ENCODE peak calls at places on chromosomes 12 and 14, in six cellular contexts. C is A549, R is fibroblast of lung, Z is esophagus squamous epithelium, K is mammary epithelial cell, O is GM23338. U is an unnamed sample.

GRCh38 chr12:42130670-42131402 is 13.8 kb downstream of the GXYLT1 start:
- DNase-seq in C (no peak), R (peak), Z (no peak), K (peak), O (no peak), U (no peak)

GRCh38 chr14:36658091-36659009 is 3.3 kb upstream of the PAX9 start:
- DNase-seq in C (no peak), R (no peak), Z (no peak), K (no peak), O (peak), U (no peak)

GRCh38 chr12:81329088-81329487 is 251.2 kb downstream of the ACSS3 start:
- DNase-seq in C (peak), R (peak), Z (no peak), K (peak), O (peak), U (no peak)

GRCh38 chr14:97924922-97925613 is 1127.9 kb downstream of the VRK1 start:
- DNase-seq in C (no peak), R (no peak), Z (no peak), K (no peak), O (no peak), U (no peak)

GRCh38 chr14:31277085-31277484 is 69.5 kb upstream of the HECTD1 start:
- DNase-seq in C (no peak), R (no peak), Z (no peak), K (no peak), O (no peak), U (no peak)

GRCh38 chr12:52636189-52636588 is 15.8 kb downstream of the KRT2 start:
- DNase-seq in C (no peak), R (no peak), Z (no peak), K (no peak), O (no peak), U (no peak)

GRCh38 chr12:49018282-49019119 is at the start of gene PRKAG1:
- DNase-seq in C (peak), R (peak), Z (peak), K (peak), O (peak), U (peak)

GRCh38 chr14:77457115-77457521 is 283 bp downstream of the VIPAS39 start:
- DNase-seq in C (no peak), R (no peak), Z (no peak), K (no peak), O (no peak), U (peak)

GRCh38 chr14:100660498-100661339 is 66.0 kb upstream of the DLK1 start:
- DNase-seq in C (no peak), R (peak), Z (no peak), K (peak), O (no peak), U (no peak)

GRCh38 chr12:93979189-93979588 is 169.2 kb upstream of the PLXNC1 start:
- DNase-seq in C (peak), R (peak), Z (no peak), K (peak), O (peak), U (no peak)

GRCh38 chr12:112602150-112602549 is 183.4 kb downstream of the PTPN11 start:
- DNase-seq in C (no peak), R (no peak), Z (no peak), K (no peak), O (peak), U (no peak)

GRCh38 chr12:132524405-132524804 is 34.5 kb downstream of the FBRSL1 start:
- DNase-seq in C (peak), R (peak), Z (no peak), K (peak), O (no peak), U (no peak)

GRCh38 chr12:92041742-92042141 is 103.9 kb downstream of the BTG1 start:
- DNase-seq in C (no peak), R (no peak), Z (no peak), K (peak), O (peak), U (no peak)

GRCh38 chr12:7060353-7060954 is at the start of gene C1S:
- DNase-seq in C (peak), R (peak), Z (no peak), K (peak), O (peak), U (no peak)

GRCh38 chr14:70638416-70638815 is 3.3 kb upstream of the TTC9 start:
- DNase-seq in C (no peak), R (no peak), Z (no peak), K (no peak), O (no peak), U (no peak)

GRCh38 chr14:85601246-85601645 is 71.3 kb downstream of the FLRT2 start:
- DNase-seq in C (no peak), R (no peak), Z (no peak), K (peak), O (no peak), U (no peak)

GRCh38 chr14:90610641-90611040 is 205.6 kb downstream of the TTC7B start:
- DNase-seq in C (no peak), R (no peak), Z (no peak), K (no peak), O (no peak), U (peak)

GRCh38 chr14:90609376-90609775 is 206.9 kb downstream of the TTC7B start:
- DNase-seq in C (no peak), R (no peak), Z (no peak), K (no peak), O (no peak), U (no peak)

GRCh38 chr14:90607141-90607540 is 209.1 kb downstream of the TTC7B start:
- DNase-seq in C (no peak), R (no peak), Z (no peak), K (no peak), O (no peak), U (no peak)

GRCh38 chr14:90608281-90608680 is 207.9 kb downstream of the TTC7B start:
- DNase-seq in C (no peak), R (no peak), Z (no peak), K (no peak), O (no peak), U (no peak)

GRCh38 chr14:90608925-90609324 is 207.3 kb downstream of the TTC7B start:
- DNase-seq in C (no peak), R (no peak), Z (no peak), K (no peak), O (no peak), U (no peak)
- H3K27ac ChIP-seq in C (no peak), R (no peak), Z (no peak), K (no peak), O (no peak), U (peak)

GRCh38 chr12:121287267-121287954 is 9.1 kb downstream of the CAMKK2 start:
- DNase-seq in C (no peak), R (peak), Z (no peak), K (no peak), O (no peak), U (no peak)
- H3K27ac ChIP-seq in C (no peak), R (peak), Z (no peak), K (no peak), O (no peak), U (no peak)

GRCh38 chr12:124640096-124640495 is 72.7 kb upstream of the NCOR2 start:
- DNase-seq in C (peak), R (peak), Z (no peak), K (peak), O (no peak), U (no peak)
- H3K27ac ChIP-seq in C (peak), R (no peak), Z (no peak), K (peak), O (no peak), U (no peak)

GRCh38 chr12:121925361-121925725 is 7.0 kb downstream of the CFAP251 start:
- DNase-seq in C (no peak), R (peak), Z (no peak), K (no peak), O (no peak), U (no peak)
- H3K27ac ChIP-seq in C (peak), R (peak), Z (peak), K (peak), O (peak), U (no peak)

GRCh38 chr14:89911018-89911919 is 43.3 kb downstream of the EFCAB11 start:
- DNase-seq in C (peak), R (peak), Z (no peak), K (no peak), O (peak), U (peak)
- H3K27ac ChIP-seq in C (peak), R (peak), Z (no peak), K (no peak), O (peak), U (peak)

DNA sequence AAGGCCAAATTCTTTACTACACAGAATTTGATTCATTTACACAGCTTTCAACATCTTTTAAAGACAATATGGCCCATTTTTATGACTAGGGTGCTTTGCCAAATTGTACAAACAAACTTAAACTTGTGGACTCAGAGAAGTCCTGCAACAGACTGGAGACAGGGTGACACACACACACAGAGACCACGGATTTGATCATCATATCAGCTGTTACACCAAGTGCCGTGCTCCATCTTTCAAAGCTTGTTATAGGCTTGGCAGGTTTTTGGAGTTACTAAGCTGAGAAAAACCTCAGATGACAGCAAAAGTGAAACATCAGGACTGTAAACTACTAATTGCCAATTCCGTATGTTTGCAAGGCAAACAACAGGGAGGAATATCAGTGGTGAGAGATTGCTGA is 811.7 kb downstream of the GALC start:
- DNase-seq in C (no peak), R (no peak), Z (no peak), K (no peak), O (no peak), U (no peak)
- H3K27ac ChIP-seq in C (no peak), R (no peak), Z (no peak), K (no peak), O (no peak), U (no peak)